ENCODE peak calls at places on chromosome 16, in four cellular contexts. G is T-cell, C is WTC11, E is skeletal muscle cell. P is an unnamed sample.

GRCh38 chr16:67433131-67433719 is 2.3 kb downstream of the HSD11B2 start:
- DNase-seq in G (no peak), C (no peak), E (no peak), P (no peak)

GRCh38 chr16:5381481-5381880 is 283.9 kb upstream of the EEF2KMT start:
- DNase-seq in G (no peak), C (no peak), E (no peak), P (no peak)

GRCh38 chr16:4384497-4384896 is 12.8 kb downstream of the VASN start:
- DNase-seq in G (no peak), C (no peak), E (no peak), P (no peak)

GRCh38 chr16:86029131-86029741 is 130.3 kb downstream of the IRF8 start:
- DNase-seq in G (no peak), C (no peak), E (no peak), P (no peak)

GRCh38 chr16:9016824-9017223 is 53.1 kb upstream of the USP7 start:
- DNase-seq in G (no peak), C (no peak), E (no peak), P (no peak)

GRCh38 chr16:84043486-84044107 is 1.0 kb upstream of the SLC38A8 start:
- DNase-seq in G (no peak), C (no peak), E (no peak), P (no peak)

GRCh38 chr16:86714166-86714565 is 135.8 kb downstream of the FOXL1 start:
- DNase-seq in G (no peak), C (no peak), E (no peak), P (no peak)

GRCh38 chr16:84592718-84593117 is 25.2 kb downstream of the COTL1 start:
- DNase-seq in G (no peak), C (no peak), E (no peak), P (no peak)

GRCh38 chr16:77794586-77794985 is 6.2 kb downstream of the VAT1L start:
- DNase-seq in G (no peak), C (no peak), E (peak; percentile 48), P (no peak)

GRCh38 chr16:87834668-87835473 is 34.4 kb downstream of the SLC7A5 start:
- DNase-seq in G (no peak), C (no peak), E (no peak), P (no peak)

GRCh38 chr16:84724619-84725307 is 25.0 kb downstream of the USP10 start:
- DNase-seq in G (no peak), C (no peak), E (no peak), P (no peak)

GRCh38 chr16:88917146-88917914 is 50.9 kb upstream of the PABPN1L start:
- DNase-seq in G (no peak), C (no peak), E (no peak), P (no peak)

GRCh38 chr16:87365021-87365713 is 18.4 kb downstream of the FBXO31 start:
- DNase-seq in G (no peak), C (no peak), E (no peak), P (no peak)

GRCh38 chr16:48384305-48384981 is 770 bp downstream of the SIAH1 start:
- DNase-seq in G (no peak), C (peak; percentile 64), E (no peak), P (peak; percentile 60)

GRCh38 chr16:47375423-47375822 is 85.4 kb downstream of the ITFG1 start:
- DNase-seq in G (no peak), C (no peak), E (no peak), P (no peak)

GRCh38 chr16:17161034-17161433 is 309.7 kb downstream of the XYLT1 start:
- DNase-seq in G (no peak), C (no peak), E (no peak), P (no peak)

GRCh38 chr16:74275031-74275636 is 21.5 kb upstream of the PSMD7 start:
- DNase-seq in G (no peak), C (no peak), E (no peak), P (no peak)

GRCh38 chr16:30346286-30346685 is 8.8 kb downstream of the CD2BP2 start:
- DNase-seq in G (no peak), C (no peak), E (no peak), P (no peak)

GRCh38 chr16:4800290-4801041 is 2.0 kb downstream of the ROGDI start:
- DNase-seq in G (no peak), C (no peak), E (no peak), P (no peak)

GRCh38 chr16:14289692-14290340 is 218.7 kb downstream of the MRTFB start:
- DNase-seq in G (no peak), C (peak; percentile 62), E (no peak), P (peak; percentile 62)

GRCh38 chr16:117381-118365 is 20.8 kb downstream of the NPRL3 start:
- DNase-seq in G (peak; percentile 39), C (peak; percentile 84), E (no peak), P (no peak)

GRCh38 chr16:47721016-47721673 is 260.0 kb downstream of the PHKB start:
- DNase-seq in G (no peak), C (no peak), E (no peak), P (no peak)

GRCh38 chr16:71629617-71630016 is 3.6 kb downstream of the MARVELD3 start:
- DNase-seq in G (no peak), C (no peak), E (no peak), P (no peak)

GRCh38 chr16:30985401-30986128 is 558 bp downstream of the HSD3B7 start:
- DNase-seq in G (no peak), C (peak; percentile 74), E (no peak), P (no peak)

GRCh38 chr16:3977376-3977775 is 96.9 kb upstream of the CREBBP start:
- DNase-seq in G (no peak), C (no peak), E (no peak), P (no peak)

GRCh38 chr16:85557083-85557975 is 55.8 kb upstream of the GSE1 start:
- DNase-seq in G (no peak), C (no peak), E (no peak), P (peak; percentile 74)